ENCODE peak calls at places on chromosomes 5 and 9, in four cellular contexts. One of them, this sample, is unnamed.

GRCh38 chr9:117732494-117732893 is 28.3 kb downstream of the TLR4 start:
- DNase-seq in left ventricle myocardium inferior: no peak
- DNase-seq in osteocyte: no peak
- DNase-seq in AG04449: no peak
- DNase-seq in this sample: no peak

GRCh38 chr9:306907-307306 is 92.2 kb downstream of the DOCK8 start:
- DNase-seq in left ventricle myocardium inferior: no peak
- DNase-seq in osteocyte: no peak
- DNase-seq in AG04449: no peak
- DNase-seq in this sample: no peak

GRCh38 chr5:138927979-138928378 is 52.8 kb upstream of the LRRTM2 start:
- DNase-seq in left ventricle myocardium inferior: peak
- DNase-seq in osteocyte: no peak
- DNase-seq in AG04449: no peak
- DNase-seq in this sample: peak

GRCh38 chr5:153781325-153781724 is 257.4 kb downstream of the FAM114A2 start:
- DNase-seq in left ventricle myocardium inferior: no peak
- DNase-seq in osteocyte: no peak
- DNase-seq in AG04449: no peak
- DNase-seq in this sample: no peak

GRCh38 chr9:137046094-137046787 is at the start of gene NPDC1:
- DNase-seq in left ventricle myocardium inferior: peak
- DNase-seq in osteocyte: peak
- DNase-seq in AG04449: no peak
- DNase-seq in this sample: peak

GRCh38 chr5:1540831-1541661 is 17.3 kb upstream of the LPCAT1 start:
- DNase-seq in left ventricle myocardium inferior: no peak
- DNase-seq in osteocyte: peak
- DNase-seq in AG04449: no peak
- DNase-seq in this sample: peak

GRCh38 chr5:24633705-24634325 is 11.0 kb downstream of the CDH10 start:
- DNase-seq in left ventricle myocardium inferior: no peak
- DNase-seq in osteocyte: no peak
- DNase-seq in AG04449: no peak
- DNase-seq in this sample: no peak

GRCh38 chr5:94249430-94249829 is 369.0 kb downstream of the KIAA0825 start:
- DNase-seq in left ventricle myocardium inferior: no peak
- DNase-seq in osteocyte: no peak
- DNase-seq in AG04449: no peak
- DNase-seq in this sample: no peak

GRCh38 chr9:134412298-134412711 is 86.0 kb downstream of the RXRA start:
- DNase-seq in left ventricle myocardium inferior: no peak
- DNase-seq in osteocyte: no peak
- DNase-seq in AG04449: no peak
- DNase-seq in this sample: no peak

GRCh38 chr9:18543406-18543965 is 69.5 kb downstream of the ADAMTSL1 start:
- DNase-seq in left ventricle myocardium inferior: no peak
- DNase-seq in osteocyte: no peak
- DNase-seq in AG04449: peak
- DNase-seq in this sample: no peak

GRCh38 chr5:151622367-151623097 is 31.4 kb upstream of the FAT2 start:
- DNase-seq in left ventricle myocardium inferior: no peak
- DNase-seq in osteocyte: no peak
- DNase-seq in AG04449: no peak
- DNase-seq in this sample: no peak

GRCh38 chr5:61999371-61999770 is 306.6 kb upstream of the KIF2A start:
- DNase-seq in left ventricle myocardium inferior: no peak
- DNase-seq in osteocyte: no peak
- DNase-seq in AG04449: no peak
- DNase-seq in this sample: no peak

GRCh38 chr5:59042201-59042600 is 459.3 kb downstream of the RAB3C start:
- DNase-seq in left ventricle myocardium inferior: no peak
- DNase-seq in osteocyte: no peak
- DNase-seq in AG04449: no peak
- DNase-seq in this sample: no peak

GRCh38 chr5:111859533-111860270 is 102.7 kb upstream of the NREP start:
- DNase-seq in left ventricle myocardium inferior: no peak
- DNase-seq in osteocyte: no peak
- DNase-seq in AG04449: peak
- DNase-seq in this sample: no peak

GRCh38 chr5:151660616-151661015 is 26.1 kb downstream of the SPARC start:
- DNase-seq in left ventricle myocardium inferior: no peak
- DNase-seq in osteocyte: no peak
- DNase-seq in AG04449: no peak
- DNase-seq in this sample: no peak

GRCh38 chr5:31237159-31237558 is 43.7 kb downstream of the CDH6 start:
- DNase-seq in left ventricle myocardium inferior: no peak
- DNase-seq in osteocyte: no peak
- DNase-seq in AG04449: no peak
- DNase-seq in this sample: no peak

GRCh38 chr5:98605010-98605425 is 168.4 kb upstream of the RGMB start:
- DNase-seq in left ventricle myocardium inferior: no peak
- DNase-seq in osteocyte: no peak
- DNase-seq in AG04449: no peak
- DNase-seq in this sample: no peak

GRCh38 chr5:74934949-74935751 is 69.0 kb upstream of the FAM169A start:
- DNase-seq in left ventricle myocardium inferior: no peak
- DNase-seq in osteocyte: no peak
- DNase-seq in AG04449: no peak
- DNase-seq in this sample: no peak
- TF ChIP-seq CTCF in left ventricle myocardium inferior: peak
- TF ChIP-seq CTCF in osteocyte: peak
- TF ChIP-seq CTCF in AG04449: peak
- TF ChIP-seq CTCF in this sample: no peak

DNA sequence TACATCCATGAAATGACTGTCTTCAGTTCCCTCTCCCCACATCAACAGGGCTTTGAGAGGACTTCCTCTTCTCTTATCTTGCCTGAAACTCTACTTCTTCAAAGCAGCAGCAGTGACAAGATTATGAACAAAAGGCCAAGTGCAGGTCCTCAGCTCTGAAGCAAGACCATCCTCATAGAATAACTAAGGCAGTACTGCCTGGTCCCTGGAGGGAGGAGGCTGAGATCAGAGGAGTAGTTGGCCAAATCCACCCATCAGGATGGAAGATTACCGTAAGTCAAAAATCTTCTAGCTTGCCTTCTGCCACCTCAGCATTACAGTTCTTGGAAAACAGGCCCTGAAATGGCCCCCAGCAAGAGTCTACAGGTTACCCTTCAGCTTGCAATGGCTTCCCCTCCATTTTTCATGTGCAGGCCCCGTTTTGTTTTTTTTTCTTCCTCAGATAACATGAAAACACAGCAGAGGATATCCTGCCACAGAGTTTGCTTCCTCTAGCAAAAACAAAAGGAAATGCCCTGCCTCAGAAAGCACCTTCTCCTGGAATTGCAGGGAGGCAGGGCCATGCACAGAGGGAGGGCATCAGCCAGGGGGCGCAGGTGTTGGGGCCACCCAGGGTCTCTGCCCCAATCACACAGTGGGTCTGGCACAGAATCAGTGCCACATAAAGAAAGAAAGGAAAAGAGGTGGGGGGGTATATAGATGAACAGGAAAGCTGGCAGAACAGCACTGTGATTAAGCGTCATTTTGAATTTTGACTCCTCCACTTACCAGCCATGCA is 40.0 kb downstream of the KLHL3 start:
- DNase-seq in left ventricle myocardium inferior: no peak
- DNase-seq in osteocyte: no peak
- DNase-seq in AG04449: no peak
- DNase-seq in this sample: no peak
- TF ChIP-seq CTCF in left ventricle myocardium inferior: peak
- TF ChIP-seq CTCF in osteocyte: no peak
- TF ChIP-seq CTCF in AG04449: no peak
- TF ChIP-seq CTCF in this sample: no peak

GRCh38 chr9:73079326-73079725 is 72.3 kb upstream of the ANXA1 start:
- DNase-seq in left ventricle myocardium inferior: no peak
- DNase-seq in osteocyte: no peak
- DNase-seq in AG04449: no peak
- DNase-seq in this sample: no peak
- TF ChIP-seq CTCF in left ventricle myocardium inferior: no peak
- TF ChIP-seq CTCF in osteocyte: no peak
- TF ChIP-seq CTCF in AG04449: no peak
- TF ChIP-seq CTCF in this sample: no peak

GRCh38 chr9:3525088-3525835 is 539 bp downstream of the RFX3 start:
- DNase-seq in left ventricle myocardium inferior: peak
- DNase-seq in osteocyte: peak
- DNase-seq in AG04449: no peak
- DNase-seq in this sample: peak
- TF ChIP-seq CTCF in left ventricle myocardium inferior: no peak
- TF ChIP-seq CTCF in osteocyte: no peak
- TF ChIP-seq CTCF in AG04449: no peak
- TF ChIP-seq CTCF in this sample: no peak

DNA sequence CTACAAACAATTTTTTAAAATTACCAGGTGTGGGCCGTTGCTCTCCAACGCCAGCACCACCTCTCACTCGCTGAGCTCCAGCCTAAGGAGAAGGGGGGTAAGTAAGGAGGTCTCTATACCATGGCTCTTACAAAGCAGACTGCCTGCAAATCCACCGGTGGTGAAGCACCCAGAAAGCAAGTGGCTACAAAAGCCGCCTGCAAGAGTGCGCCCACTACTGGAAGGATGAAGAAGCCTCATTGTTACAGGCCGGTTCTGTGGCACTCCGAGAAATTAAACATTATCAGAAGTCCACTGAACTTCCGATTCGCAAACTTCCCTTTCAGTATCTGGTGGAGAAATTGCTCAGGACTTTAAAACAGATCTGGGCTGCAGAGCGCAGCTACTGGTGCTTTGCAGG is 46.0 kb downstream of the CDO1 start:
- DNase-seq in left ventricle myocardium inferior: no peak
- DNase-seq in osteocyte: no peak
- DNase-seq in AG04449: no peak
- DNase-seq in this sample: no peak
- TF ChIP-seq CTCF in left ventricle myocardium inferior: no peak
- TF ChIP-seq CTCF in osteocyte: peak
- TF ChIP-seq CTCF in AG04449: peak
- TF ChIP-seq CTCF in this sample: no peak

DNA sequence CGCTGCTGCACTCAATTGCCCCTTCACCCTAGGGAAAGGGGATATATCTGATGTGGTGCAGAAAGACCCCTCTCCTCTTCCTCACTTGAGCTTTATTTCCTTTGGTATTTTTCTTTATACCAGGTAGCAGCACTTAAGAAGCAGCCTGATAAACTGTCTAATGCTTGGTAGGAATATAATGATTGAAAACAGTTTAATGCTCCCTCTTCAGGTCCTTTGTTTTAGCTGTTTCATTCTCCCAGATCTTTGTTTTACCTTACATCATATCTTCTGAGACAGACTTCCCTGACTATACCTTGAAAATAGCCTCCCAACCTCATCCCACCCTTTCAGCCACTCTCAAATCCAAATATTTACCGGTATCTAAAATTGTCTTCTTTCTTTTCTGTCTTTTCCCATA is 87.9 kb downstream of the NUDT12 start:
- DNase-seq in left ventricle myocardium inferior: no peak
- DNase-seq in osteocyte: no peak
- DNase-seq in AG04449: no peak
- DNase-seq in this sample: no peak
- TF ChIP-seq CTCF in left ventricle myocardium inferior: no peak
- TF ChIP-seq CTCF in osteocyte: peak
- TF ChIP-seq CTCF in AG04449: no peak
- TF ChIP-seq CTCF in this sample: no peak

DNA sequence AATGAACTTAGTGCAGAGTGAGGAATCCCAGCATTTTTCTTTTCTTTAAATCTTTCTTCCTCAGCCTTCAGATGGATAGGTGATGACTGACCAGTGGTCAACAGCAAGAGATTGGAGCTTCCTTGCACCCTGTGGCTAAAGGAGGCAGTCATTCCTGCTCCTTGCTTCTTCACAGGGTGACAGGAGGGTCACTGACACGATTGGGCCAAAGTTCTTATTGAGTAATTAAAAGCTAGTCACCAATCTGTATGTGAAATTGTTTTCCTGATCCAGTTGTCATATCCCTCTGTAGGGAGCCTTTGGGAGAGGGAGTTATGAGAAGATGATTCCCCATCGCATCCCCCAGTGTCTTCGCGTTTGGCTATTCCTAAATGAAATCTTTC is 85.2 kb downstream of the CMYA5 start:
- DNase-seq in left ventricle myocardium inferior: no peak
- DNase-seq in osteocyte: no peak
- DNase-seq in AG04449: no peak
- DNase-seq in this sample: no peak
- TF ChIP-seq CTCF in left ventricle myocardium inferior: no peak
- TF ChIP-seq CTCF in osteocyte: no peak
- TF ChIP-seq CTCF in AG04449: no peak
- TF ChIP-seq CTCF in this sample: no peak

DNA sequence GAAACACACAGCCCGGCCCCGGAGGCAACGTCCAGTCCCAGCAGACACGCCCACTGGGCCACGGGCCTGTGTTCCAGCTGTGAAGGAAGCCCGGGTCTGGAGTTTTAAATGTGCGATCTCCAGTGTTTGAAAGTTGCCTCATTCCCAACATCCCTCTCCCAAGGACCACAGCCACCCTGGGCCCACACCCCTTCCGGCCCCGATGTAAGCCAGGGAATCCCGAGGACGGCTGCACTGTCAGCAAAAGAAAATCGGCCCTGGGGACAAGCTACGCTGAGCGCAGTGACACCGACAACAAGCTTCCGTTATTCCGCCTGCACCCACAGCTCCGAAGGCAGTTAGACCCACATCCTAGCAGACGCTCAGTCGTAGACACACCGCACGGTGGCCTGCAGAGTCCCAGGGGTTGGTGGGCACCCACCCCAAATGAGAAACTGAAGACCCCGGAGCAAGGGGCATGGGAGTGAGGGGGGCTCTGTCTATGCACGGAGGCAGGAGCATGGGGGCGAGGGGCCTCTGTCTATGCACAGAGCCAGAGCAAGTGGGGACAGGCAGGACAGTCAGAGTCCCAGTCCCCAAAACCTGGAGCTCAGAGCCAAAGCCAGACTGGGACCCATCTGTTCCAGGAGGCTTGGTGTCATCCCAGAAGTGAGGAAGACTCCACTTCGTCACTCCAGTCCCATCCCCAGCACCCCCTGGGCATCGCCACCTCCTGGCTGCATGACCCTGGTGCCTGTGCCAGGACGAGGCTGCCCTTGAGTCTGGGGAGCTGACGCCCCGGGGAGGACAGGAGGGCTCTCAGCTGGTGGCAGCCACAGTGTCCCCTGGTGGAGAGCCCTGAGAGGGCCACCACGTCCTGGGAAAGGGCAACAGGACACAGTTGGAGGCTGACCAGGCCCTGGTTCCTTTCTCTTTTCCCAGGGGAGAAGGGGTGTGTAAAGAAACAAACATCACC is 23.4 kb downstream of the GLT6D1 start:
- DNase-seq in left ventricle myocardium inferior: no peak
- DNase-seq in osteocyte: peak
- DNase-seq in AG04449: no peak
- DNase-seq in this sample: peak
- TF ChIP-seq CTCF in left ventricle myocardium inferior: no peak
- TF ChIP-seq CTCF in osteocyte: no peak
- TF ChIP-seq CTCF in AG04449: no peak
- TF ChIP-seq CTCF in this sample: no peak

This sample was measured in right atrium auricular region.